ENCODE peak calls at places on chromosomes 6 and 20, in nine cellular contexts. Z is iPS DF 6.9, L is GM12865, V is endothelial cell of umbilical vein, D is cardiac fibroblast, K is ovary, M is IMR-90, W is HFF-Myc, G is psoas muscle. C is an unnamed sample.

GRCh38 chr6:70369332-70369950 is 43.9 kb upstream of the FAM135A start:
- DNase-seq in Z (peak), L (peak), V (peak), D (peak), K (peak), M (peak), W (peak), G (peak), C (peak)

GRCh38 chr20:61852268-61853072 is 213.2 kb downstream of the TAF4 start:
- DNase-seq in Z (no peak), L (no peak), V (no peak), D (no peak), K (no peak), M (no peak), W (no peak), G (no peak), C (no peak)

GRCh38 chr6:125658759-125659431 is 90.5 kb upstream of the HEY2 start:
- DNase-seq in Z (no peak), L (no peak), V (no peak), D (no peak), K (no peak), M (no peak), W (no peak), G (no peak), C (no peak)

GRCh38 chr6:30836957-30837356 is 47.4 kb upstream of the DDR1 start:
- DNase-seq in Z (no peak), L (no peak), V (no peak), D (peak), K (no peak), M (no peak), W (no peak), G (no peak), C (no peak)

GRCh38 chr6:75116946-75117345 is 88.9 kb downstream of the COL12A1 start:
- DNase-seq in Z (no peak), L (no peak), V (no peak), D (no peak), K (no peak), M (peak), W (no peak), G (no peak), C (no peak)

GRCh38 chr6:45650527-45651135 is 272.9 kb upstream of the SUPT3H start:
- DNase-seq in Z (no peak), L (no peak), V (peak), D (peak), K (no peak), M (peak), W (peak), G (no peak), C (no peak)

GRCh38 chr6:106849130-106849529 is 125.4 kb downstream of the CD24 start:
- DNase-seq in Z (no peak), L (peak), V (no peak), D (no peak), K (no peak), M (no peak), W (no peak), G (no peak), C (no peak)

GRCh38 chr6:52640170-52640569 is 30.7 kb upstream of the TMEM14A start:
- DNase-seq in Z (no peak), L (no peak), V (no peak), D (peak), K (no peak), M (peak), W (no peak), G (no peak), C (no peak)

GRCh38 chr6:35544748-35545361 is 32.2 kb upstream of the TULP1 start:
- DNase-seq in Z (no peak), L (no peak), V (no peak), D (no peak), K (no peak), M (no peak), W (no peak), G (no peak), C (no peak)

GRCh38 chr6:141562181-141562800 is 570.4 kb upstream of the GJE1 start:
- DNase-seq in Z (peak), L (peak), V (peak), D (no peak), K (peak), M (no peak), W (no peak), G (peak), C (peak)

GRCh38 chr6:13538084-13538483 is 36.3 kb upstream of the SIRT5 start:
- DNase-seq in Z (no peak), L (peak), V (peak), D (peak), K (no peak), M (peak), W (peak), G (no peak), C (no peak)

GRCh38 chr6:106692112-106692822 is 62.9 kb downstream of the QRSL1 start:
- DNase-seq in Z (peak), L (no peak), V (peak), D (peak), K (no peak), M (peak), W (no peak), G (no peak), C (no peak)

GRCh38 chr6:20840675-20841074 is 306.4 kb downstream of the CDKAL1 start:
- DNase-seq in Z (no peak), L (no peak), V (no peak), D (peak), K (no peak), M (peak), W (no peak), G (no peak), C (no peak)

GRCh38 chr20:50367104-50367674 is 143.0 kb upstream of the PTPN1 start:
- DNase-seq in Z (no peak), L (no peak), V (peak), D (no peak), K (no peak), M (no peak), W (no peak), G (no peak), C (no peak)

GRCh38 chr6:35084041-35084491 is 57.1 kb downstream of the TCP11 start:
- DNase-seq in Z (no peak), L (no peak), V (no peak), D (no peak), K (no peak), M (no peak), W (no peak), G (no peak), C (no peak)

GRCh38 chr6:13992417-13993055 is 67.8 kb downstream of the RNF182 start:
- DNase-seq in Z (no peak), L (no peak), V (no peak), D (peak), K (no peak), M (peak), W (peak), G (no peak), C (no peak)

GRCh38 chr20:37179671-37180524 is 550 bp upstream of the MROH8 start:
- DNase-seq in Z (no peak), L (peak), V (no peak), D (peak), K (no peak), M (peak), W (no peak), G (no peak), C (no peak)

GRCh38 chr20:50848846-50849673 is 54.2 kb downstream of the BCAS4 start:
- DNase-seq in Z (no peak), L (peak), V (no peak), D (no peak), K (peak), M (no peak), W (no peak), G (no peak), C (no peak)

DNA sequence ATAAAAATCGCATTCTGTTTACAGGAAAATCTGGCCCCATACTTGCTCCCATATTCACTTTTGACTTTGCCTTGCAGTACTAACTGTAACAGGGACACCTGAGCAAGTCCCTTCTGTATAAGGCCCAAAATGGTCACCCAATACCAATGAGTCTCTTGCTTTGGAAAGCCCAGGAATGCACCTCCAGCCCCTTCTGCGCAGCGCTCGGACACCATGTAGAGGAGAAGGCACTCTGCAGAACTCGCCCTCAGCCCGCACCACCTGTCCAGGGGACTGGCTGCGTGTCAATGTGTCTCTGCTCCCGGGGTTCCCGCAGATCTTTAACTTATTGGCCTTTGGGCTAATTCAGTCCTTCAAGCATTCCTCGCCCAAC is 746 bp upstream of the PRND start:
- DNase-seq in Z (no peak), L (no peak), V (no peak), D (no peak), K (peak), M (no peak), W (no peak), G (no peak), C (no peak)
- H3K4me3 ChIP-seq in Z (no peak), L (no peak), V (no peak), D (no peak), K (no peak), M (no peak), W (no peak), G (peak), C (no peak)

DNA sequence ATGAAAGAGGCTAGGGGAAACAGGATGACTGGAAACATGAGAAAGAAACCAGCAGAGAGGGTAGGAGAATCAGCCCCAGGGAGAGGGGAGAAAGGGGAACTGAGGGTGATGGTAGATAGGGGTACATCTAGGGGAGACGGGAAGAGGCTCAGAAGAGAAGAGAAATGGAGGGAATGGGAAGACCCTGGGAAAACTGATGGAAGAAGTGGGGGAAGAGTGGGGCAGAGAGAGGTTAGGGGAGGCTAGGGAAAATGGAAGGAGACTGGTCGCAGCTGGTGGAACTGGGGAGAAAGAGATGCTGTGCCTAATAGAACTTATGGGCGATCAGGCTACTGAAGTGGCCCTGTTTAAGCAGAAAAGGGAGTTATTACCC is 548 bp downstream of the PROCR start:
- DNase-seq in Z (no peak), L (no peak), V (no peak), D (no peak), K (no peak), M (no peak), W (no peak), G (no peak), C (no peak)
- H3K4me3 ChIP-seq in Z (no peak), L (no peak), V (peak), D (peak), K (peak), M (peak), W (peak), G (peak), C (peak)

DNA sequence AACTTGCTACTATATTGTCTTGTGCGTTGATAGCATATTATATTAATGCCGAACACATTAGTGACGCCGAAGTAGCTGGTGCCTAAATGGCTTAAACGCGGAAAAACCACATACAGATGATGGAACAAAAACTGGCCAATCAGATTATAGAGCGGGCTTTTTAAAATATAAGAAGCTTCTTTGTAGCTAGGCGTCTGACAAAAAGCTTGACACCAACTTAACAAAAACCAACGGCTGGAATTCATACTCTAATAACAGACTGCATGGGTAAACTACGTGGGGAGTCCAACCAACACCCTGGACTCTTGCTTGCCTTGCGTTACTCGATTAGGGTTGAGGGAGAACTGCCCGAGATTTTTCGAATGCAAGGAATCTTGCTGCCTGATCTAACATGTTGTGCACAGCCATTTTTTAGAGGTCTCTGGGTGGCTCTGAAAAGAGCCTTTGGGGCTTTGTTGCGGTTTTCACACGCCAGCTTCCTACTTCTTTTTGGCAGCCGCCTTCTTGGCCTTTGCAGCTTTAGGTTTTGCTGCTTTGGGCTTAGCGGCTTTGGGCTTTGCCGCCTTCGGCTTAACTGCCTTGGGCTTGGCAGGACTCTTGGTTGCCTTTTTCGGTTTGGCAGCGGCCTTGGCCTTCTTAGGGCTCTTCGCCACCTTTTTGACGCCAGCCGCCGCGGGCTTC is 45.7 kb downstream of the OR2B2 start:
- DNase-seq in Z (no peak), L (peak), V (peak), D (peak), K (no peak), M (peak), W (peak), G (no peak), C (no peak)
- H3K4me3 ChIP-seq in Z (peak), L (peak), V (peak), D (peak), K (peak), M (peak), W (peak), G (peak), C (peak)

DNA sequence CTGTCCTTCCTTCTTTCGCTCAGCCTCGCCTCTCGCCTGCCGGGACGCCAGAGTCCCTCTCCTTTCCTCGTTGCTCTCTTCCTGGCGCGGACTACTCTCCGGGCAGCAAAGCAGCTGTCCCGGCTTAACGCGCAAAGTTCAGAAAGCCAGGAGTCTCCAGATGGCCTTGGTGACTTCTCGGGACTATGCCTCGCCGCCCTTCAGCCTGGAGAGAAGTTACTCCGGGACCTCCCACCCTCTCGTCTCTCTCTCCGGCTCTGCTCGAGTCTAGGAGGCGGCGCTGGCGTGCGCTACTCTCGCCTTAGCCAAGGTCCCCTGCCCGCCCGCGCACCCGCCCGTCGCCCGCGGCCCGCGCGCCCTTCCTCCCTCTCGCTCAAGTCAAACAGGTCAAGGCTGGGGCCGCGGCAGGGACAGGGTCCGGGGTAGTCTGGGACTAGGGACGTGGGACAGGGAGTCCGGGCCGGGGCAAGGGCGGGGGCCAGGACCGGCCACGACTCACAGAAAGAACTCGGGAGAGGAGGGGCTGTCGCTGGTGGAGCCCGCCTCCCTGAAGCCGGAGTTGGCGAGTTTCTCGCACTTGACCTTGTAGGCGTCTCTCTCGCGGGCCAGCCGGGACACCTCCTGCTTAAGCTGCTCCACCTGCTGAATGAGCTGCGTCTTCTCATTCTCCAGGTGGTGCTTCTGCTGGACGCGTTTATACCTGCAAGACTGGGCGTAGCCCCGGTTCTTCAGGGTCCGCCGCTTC is 1.5 kb downstream of the MAFB start:
- DNase-seq in Z (no peak), L (no peak), V (peak), D (peak), K (peak), M (no peak), W (no peak), G (peak), C (peak)
- H3K4me3 ChIP-seq in Z (peak), L (no peak), V (peak), D (peak), K (peak), M (peak), W (peak), G (peak), C (peak)

GRCh38 chr6:133978896-133979240 is 25.8 kb downstream of the TBPL1 start:
- DNase-seq in Z (no peak), L (no peak), V (no peak), D (no peak), K (no peak), M (no peak), W (no peak), G (no peak), C (no peak)

GRCh38 chr6:133985970-133986369 is 32.9 kb downstream of the TBPL1 start:
- DNase-seq in Z (no peak), L (no peak), V (no peak), D (no peak), K (no peak), M (no peak), W (no peak), G (no peak), C (no peak)

GRCh38 chr6:133980168-133980567 is 27.1 kb downstream of the TBPL1 start:
- DNase-seq in Z (no peak), L (no peak), V (no peak), D (no peak), K (no peak), M (no peak), W (no peak), G (no peak), C (no peak)

GRCh38 chr6:133986942-133987341 is 33.9 kb downstream of the TBPL1 start:
- DNase-seq in Z (no peak), L (no peak), V (no peak), D (no peak), K (no peak), M (no peak), W (no peak), G (no peak), C (no peak)

GRCh38 chr6:133983099-133983939 is 30.3 kb downstream of the TBPL1 start:
- DNase-seq in Z (no peak), L (peak), V (no peak), D (peak), K (peak), M (peak), W (no peak), G (no peak), C (peak)
- H3K4me3 ChIP-seq in Z (no peak), L (no peak), V (no peak), D (no peak), K (no peak), M (no peak), W (no peak), G (no peak), C (no peak)